ENCODE peak calls at places on chromosomes 13 and 19, in four cellular contexts. C is iPS DF 6.9, E is left ventricle myocardium inferior, V is bronchial epithelial cell. A is an unnamed sample.

GRCh38 chr13:94119360-94119936 is 360.0 kb downstream of the DCT start:
- DNase-seq in C (no peak), E (no peak), V (no peak), A (no peak)

GRCh38 chr13:49472186-49472585 is 23.6 kb upstream of the PHF11 start:
- DNase-seq in C (no peak), E (no peak), V (peak), A (no peak)

GRCh38 chr19:31270897-31271568 is 78.2 kb downstream of the TSHZ3 start:
- DNase-seq in C (no peak), E (no peak), V (no peak), A (no peak)

GRCh38 chr19:33780251-33780650 is 16.4 kb upstream of the KCTD15 start:
- DNase-seq in V (no peak), C (no peak), E (no peak), A (no peak)

GRCh38 chr13:31064636-31065035 is 97.1 kb downstream of the HSPH1 start:
- DNase-seq in E (no peak), V (no peak), C (no peak), A (no peak)

GRCh38 chr19:46946611-46947238 is 72.9 kb upstream of the NPAS1 start:
- DNase-seq in C (no peak), E (no peak), V (no peak), A (no peak)

GRCh38 chr19:51471527-51471926 is 6.8 kb upstream of the CEACAM18 start:
- DNase-seq in V (no peak), C (no peak), E (no peak), A (no peak)

GRCh38 chr19:14383898-14384669 is 2.8 kb downstream of the ADGRE5 start:
- DNase-seq in C (no peak), E (no peak), V (peak), A (no peak)

GRCh38 chr19:55486043-55486970 is 1.3 kb downstream of the NAT14 start:
- DNase-seq in C (no peak), V (no peak), E (no peak), A (no peak)

GRCh38 chr13:79549355-79550106 is 68.6 kb downstream of the NDFIP2 start:
- DNase-seq in E (no peak), C (no peak), V (no peak), A (no peak)

GRCh38 chr19:21023901-21024300 is 3.4 kb downstream of the ZNF430 start:
- DNase-seq in E (no peak), C (no peak), V (peak), A (no peak)

GRCh38 chr19:35759697-35760096 is 1.7 kb downstream of the PROSER3 start:
- DNase-seq in V (no peak), C (no peak), E (no peak), A (no peak)

GRCh38 chr19:43506629-43507028 is 2.1 kb upstream of the PHLDB3 start:
- DNase-seq in E (no peak), V (no peak), C (no peak), A (no peak)

GRCh38 chr19:1181606-1182005 is 7.5 kb upstream of the SBNO2 start:
- DNase-seq in V (peak), C (no peak), E (no peak), A (no peak)

GRCh38 chr19:20365146-20365545 is 198.1 kb downstream of the ZNF486 start:
- DNase-seq in E (no peak), V (no peak), C (no peak), A (no peak)

GRCh38 chr19:28578208-28578607 is 634.7 kb downstream of the UQCRFS1 start:
- DNase-seq in C (no peak), E (no peak), V (no peak), A (no peak)

GRCh38 chr19:35868172-35868822 is at the start of gene APLP1:
- DNase-seq in E (peak), V (no peak), C (no peak), A (peak)

GRCh38 chr19:52171321-52172169 is at the start of gene ZNF836:
- DNase-seq in V (peak), E (peak), C (peak), A (peak)

GRCh38 chr13:47146136-47146535 is 249.3 kb upstream of the HTR2A start:
- DNase-seq in E (no peak), V (peak), C (no peak), A (no peak)

GRCh38 chr13:26785845-26786630 is 25.5 kb upstream of the GPR12 start:
- DNase-seq in E (no peak), C (peak), V (no peak), A (peak)

GRCh38 chr19:39554701-39555311 is 14.8 kb upstream of the EID2 start:
- DNase-seq in C (no peak), V (no peak), E (no peak), A (no peak)

GRCh38 chr13:95301947-95302386 is 716 bp upstream of the ABCC4 start:
- DNase-seq in V (no peak), C (no peak), E (no peak), A (no peak)

GRCh38 chr19:47021536-47022139 is 2.0 kb downstream of the NPAS1 start:
- DNase-seq in V (no peak), C (no peak), E (no peak), A (no peak)

GRCh38 chr19:38142176-38143035 is 81.6 kb downstream of the DPF1 start:
- DNase-seq in C (peak), E (peak), V (peak), A (peak)

GRCh38 chr19:15330801-15331418 is 1.4 kb downstream of the BRD4 start:
- DNase-seq in C (no peak), V (peak), E (no peak), A (no peak)

GRCh38 chr19:900302-901111 is 7.2 kb downstream of the RNU6-9 start:
- DNase-seq in C (no peak), E (no peak), V (peak), A (peak)

GRCh38 chr19:2329528-2329927 is 1.0 kb downstream of the SPPL2B start:
- DNase-seq in E (no peak), V (no peak), C (no peak), A (no peak)

GRCh38 chr19:39138221-39139211 is 12.9 kb downstream of the PAK4 start:
- DNase-seq in C (no peak), E (no peak), V (no peak), A (no peak)

GRCh38 chr13:59776924-59777690 is 386.6 kb downstream of the DIAPH3 start:
- DNase-seq in V (peak), E (no peak), C (no peak), A (no peak)

GRCh38 chr13:106182404-106182803 is 353.1 kb downstream of the EFNB2 start:
- DNase-seq in C (no peak), V (peak), E (no peak), A (no peak)

GRCh38 chr19:4705413-4706131 is 18.1 kb downstream of the DPP9 start:
- DNase-seq in E (peak), C (no peak), V (no peak), A (no peak)

GRCh38 chr13:47672982-47673670 is 327.9 kb downstream of the SUCLA2 start:
- DNase-seq in V (peak), C (no peak), E (no peak), A (no peak)

GRCh38 chr19:31678421-31678820 is 329.2 kb upstream of the TSHZ3 start:
- DNase-seq in E (no peak), C (no peak), V (no peak), A (no peak)

GRCh38 chr13:32955881-32956594 is 60.2 kb upstream of the KL start:
- DNase-seq in V (no peak), E (no peak), C (no peak), A (no peak)

GRCh38 chr19:55251296-55252081 is 7.3 kb downstream of the PPP6R1 start:
- DNase-seq in E (no peak), V (peak), C (no peak), A (peak)

GRCh38 chr19:45311640-45312039 is 11.0 kb downstream of the CKM start:
- DNase-seq in V (no peak), E (no peak), C (no peak), A (no peak)